ENCODE peak calls at places on chromosomes 4 and X, in seven cellular contexts. W is mucosa of descending colon, C is sigmoid colon, U is colonic mucosa, D is prostate gland, J is fibroblast of lung, A is HCT116. B is an unnamed sample.

GRCh38 chr4:147174561-147174960 is 228.9 kb upstream of the TTC29 start:
- DNase-seq in U (no peak), J (peak), C (no peak), D (no peak), A (no peak), W (no peak), B (no peak)

GRCh38 chr4:158778065-158778711 is 9.4 kb downstream of the FNIP2 start:
- DNase-seq in J (no peak), U (no peak), A (no peak), C (no peak), W (no peak), D (no peak), B (no peak)

GRCh38 chr4:121462660-121463261 is 81.9 kb upstream of the QRFPR start:
- DNase-seq in C (no peak), W (no peak), U (peak), A (peak), J (peak), D (peak), B (peak)

GRCh38 chr4:114642173-114642780 is 43.7 kb downstream of the UGT8 start:
- DNase-seq in J (no peak), D (no peak), W (no peak), A (no peak), C (no peak), U (no peak), B (no peak)

GRCh38 chr4:149531861-149532260 is 283.8 kb downstream of the IQCM start:
- DNase-seq in W (no peak), A (no peak), D (no peak), J (peak), C (no peak), U (no peak), B (no peak)

GRCh38 chr4:181821039-181822004 is 421.9 kb upstream of the TENM3 start:
- DNase-seq in D (no peak), W (no peak), C (no peak), U (no peak), A (no peak), J (peak), B (no peak)

GRCh38 chr4:147370473-147370872 is 110.4 kb upstream of the EDNRA start:
- DNase-seq in D (no peak), U (no peak), J (no peak), C (no peak), A (no peak), W (no peak), B (no peak)

GRCh38 chr4:113447061-113447460 is 314.5 kb downstream of the CAMK2D start:
- DNase-seq in J (peak), W (no peak), D (no peak), A (no peak), C (no peak), U (no peak), B (no peak)

GRCh38 chrX:50081282-50081955 is 119.4 kb downstream of the AKAP4 start:
- DNase-seq in W (peak), J (peak), A (no peak), D (peak), U (peak), C (no peak), B (no peak)

GRCh38 chrX:53950130-53950733 is 94.0 kb downstream of the PHF8 start:
- DNase-seq in D (no peak), A (no peak), W (no peak), J (no peak), U (no peak), C (no peak), B (no peak)

GRCh38 chrX:115940888-115941332 is 229.6 kb upstream of the AGTR2 start:
- DNase-seq in W (no peak), J (peak), A (no peak), U (peak), D (no peak), C (peak), B (no peak)

GRCh38 chr4:76219299-76220055 is 5.9 kb upstream of the SCARB2 start:
- DNase-seq in A (no peak), U (no peak), W (no peak), D (no peak), J (peak), C (no peak), B (peak)

GRCh38 chr4:119300072-119300387 is 21.9 kb downstream of the FABP2 start:
- DNase-seq in C (peak), D (peak), U (peak), A (no peak), J (peak), W (peak), B (no peak)

GRCh38 chr4:8277356-8278008 is 7.9 kb downstream of the HTRA3 start:
- DNase-seq in W (peak), U (no peak), D (no peak), A (no peak), J (no peak), C (peak), B (no peak)

GRCh38 chrX:134727363-134727762 is 69.1 kb upstream of the PLAC1 start:
- DNase-seq in C (no peak), U (no peak), J (no peak), D (no peak), A (no peak), W (no peak), B (no peak)

GRCh38 chrX:153941331-153942252 is 2.9 kb downstream of the RENBP start:
- DNase-seq in U (no peak), J (no peak), C (no peak), D (no peak), A (no peak), W (no peak), B (no peak)

GRCh38 chr4:155582971-155583437 is 83.6 kb upstream of the GUCY1A1 start:
- DNase-seq in D (no peak), U (no peak), A (no peak), W (no peak), C (no peak), J (peak), B (no peak)

DNA sequence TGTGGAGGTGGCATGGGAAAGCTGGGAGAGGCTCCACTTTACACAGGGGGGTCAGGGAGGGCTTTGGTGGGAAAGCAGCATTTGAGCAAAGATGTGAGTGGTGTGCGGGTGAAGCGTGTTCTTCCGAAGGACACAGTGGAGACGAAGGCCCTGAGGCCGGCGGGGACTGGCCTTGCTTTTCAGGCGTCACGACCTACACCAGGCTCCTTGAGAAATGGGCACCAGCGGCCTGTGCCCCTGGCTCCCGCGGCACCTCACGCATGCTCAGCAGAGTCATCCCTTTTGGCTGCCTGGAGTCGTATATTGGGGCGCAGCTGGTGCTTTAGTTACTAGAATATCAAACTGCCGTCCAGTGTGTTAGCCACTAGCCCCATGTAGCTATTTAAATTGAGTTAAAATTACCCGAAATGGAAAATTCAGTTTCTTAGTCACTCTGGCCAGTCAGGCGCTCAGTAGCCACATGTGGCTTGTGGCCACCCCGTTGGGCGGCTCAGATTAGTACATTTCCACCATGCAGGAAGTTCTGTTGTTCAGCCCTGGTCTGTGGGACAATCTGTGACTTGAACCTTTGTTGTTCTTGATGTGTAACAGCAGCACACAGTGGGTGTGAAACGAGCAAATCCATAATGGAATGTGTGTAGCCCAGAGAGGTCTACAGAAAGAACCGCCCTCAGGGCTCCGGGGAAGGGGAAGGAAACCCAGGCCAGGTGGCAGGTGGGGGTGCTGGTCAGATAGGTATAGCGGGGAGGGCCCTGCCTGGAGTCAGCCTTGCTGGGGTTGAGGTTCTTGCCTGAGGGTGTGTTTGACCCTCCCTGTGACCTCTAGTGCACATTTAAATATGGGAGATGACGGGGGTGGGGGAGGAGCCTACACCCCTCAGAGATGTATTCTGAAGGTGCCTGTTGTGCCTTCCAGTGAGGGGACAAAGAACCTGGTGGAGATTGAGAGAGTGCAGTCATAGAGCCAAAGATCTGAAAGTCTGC is 30.4 kb downstream of the TBC1D14 start:
- DNase-seq in W (no peak), U (no peak), C (no peak), D (no peak), J (no peak), A (no peak), B (no peak)
- H3K4me3 ChIP-seq in W (no peak), U (no peak), C (no peak), D (no peak), J (no peak), A (no peak), B (no peak)

GRCh38 chr4:53534684-53535083 is 56.6 kb downstream of the LNX1 start:
- DNase-seq in D (no peak), J (no peak), C (no peak), U (no peak), W (no peak), A (no peak), B (no peak)

GRCh38 chr4:53532521-53532920 is 58.8 kb downstream of the LNX1 start:
- DNase-seq in J (no peak), A (no peak), C (no peak), W (no peak), D (no peak), U (no peak), B (no peak)

GRCh38 chr4:53535567-53535966 is 55.7 kb downstream of the LNX1 start:
- DNase-seq in U (no peak), J (no peak), D (no peak), C (no peak), A (no peak), W (no peak), B (no peak)

GRCh38 chr4:53537606-53538005 is 53.7 kb downstream of the LNX1 start:
- DNase-seq in U (peak), C (no peak), J (no peak), A (no peak), W (no peak), D (no peak), B (no peak)

GRCh38 chr4:53536328-53536727 is 55.0 kb downstream of the LNX1 start:
- DNase-seq in W (no peak), C (no peak), A (no peak), J (no peak), D (no peak), U (no peak), B (no peak)
- H3K4me3 ChIP-seq in W (no peak), C (no peak), A (no peak), J (no peak), D (no peak), U (no peak), B (no peak)

GRCh38 chr4:6309755-6310154 is 40.1 kb downstream of the WFS1 start:
- DNase-seq in C (no peak), U (no peak), A (no peak), J (no peak), D (no peak), W (no peak), B (no peak)
- H3K4me3 ChIP-seq in C (no peak), U (no peak), A (no peak), J (no peak), D (peak), W (no peak), B (no peak)

GRCh38 chrX:151871244-151871643 is 41.4 kb upstream of the MAGEA4 start:
- DNase-seq in U (no peak), W (no peak), A (peak), D (no peak), C (no peak), J (peak), B (peak)
- H3K4me3 ChIP-seq in U (no peak), W (no peak), A (no peak), D (no peak), C (no peak), J (no peak), B (no peak)

GRCh38 chrX:2928127-2928582 is 984 bp downstream of the ARSD start:
- DNase-seq in C (peak), W (peak), U (peak), A (no peak), J (no peak), D (peak), B (no peak)
- H3K4me3 ChIP-seq in C (peak), W (no peak), U (peak), A (peak), J (peak), D (peak), B (peak)

DNA sequence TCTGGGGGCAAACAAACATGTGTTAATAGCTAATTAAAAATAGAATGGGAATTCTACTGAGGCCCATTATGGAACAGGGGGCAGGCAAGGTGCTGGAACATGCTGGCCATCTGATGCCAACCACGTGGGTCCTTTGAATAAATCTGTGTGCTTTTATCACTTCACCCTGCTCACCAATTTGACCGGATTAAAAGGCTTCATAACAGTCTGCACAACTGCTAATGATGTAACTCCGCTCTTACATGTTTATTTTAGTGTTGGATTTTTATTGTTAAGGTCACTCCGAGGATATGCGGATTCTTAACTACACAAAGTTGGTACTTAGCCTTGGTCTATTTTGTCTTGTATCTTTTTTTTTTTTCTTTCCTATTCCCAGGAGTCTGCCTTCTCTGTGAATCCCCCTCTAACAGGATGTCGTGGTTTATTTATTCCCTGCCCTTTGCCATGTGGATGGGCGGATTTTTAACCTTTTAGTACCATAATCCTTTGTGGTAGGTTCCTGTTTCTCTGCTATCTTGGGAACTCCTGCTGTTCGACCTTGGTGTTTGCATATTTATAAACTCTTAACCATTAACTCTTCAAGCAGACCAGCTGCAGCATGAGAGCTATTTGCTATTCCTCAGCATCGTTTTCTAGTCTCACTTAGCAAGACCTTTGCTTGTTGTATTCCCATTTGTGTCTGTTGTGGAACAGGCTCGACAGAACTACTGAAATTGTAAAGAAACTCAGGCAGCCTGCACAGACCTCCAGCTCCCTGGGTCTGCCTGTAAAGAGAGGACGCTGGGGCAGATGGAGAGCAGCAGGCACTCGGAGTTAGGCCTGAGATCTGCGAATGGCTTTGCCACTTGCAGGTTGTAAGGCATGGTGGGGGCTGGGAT is 38.0 kb downstream of the TRIM2 start:
- DNase-seq in J (peak), D (no peak), U (peak), W (no peak), A (no peak), C (no peak), B (no peak)
- H3K4me3 ChIP-seq in J (no peak), D (no peak), U (no peak), W (no peak), A (no peak), C (no peak), B (no peak)

GRCh38 chrX:107716045-107716684 is 59.4 kb downstream of the TSC22D3 start:
- DNase-seq in W (peak), A (no peak), U (no peak), D (no peak), J (no peak), C (no peak), B (no peak)

GRCh38 chrX:107712231-107713204 is 63.1 kb downstream of the TSC22D3 start:
- DNase-seq in J (peak), C (peak), A (no peak), D (no peak), U (no peak), W (no peak), B (peak)

GRCh38 chrX:107715331-107716044 is 60.1 kb downstream of the TSC22D3 start:
- DNase-seq in D (no peak), U (no peak), A (no peak), C (no peak), W (no peak), J (no peak), B (no peak)

GRCh38 chrX:107713205-107714195 is 62.1 kb downstream of the TSC22D3 start:
- DNase-seq in C (peak), J (peak), U (no peak), D (no peak), W (no peak), A (no peak), B (no peak)

DNA sequence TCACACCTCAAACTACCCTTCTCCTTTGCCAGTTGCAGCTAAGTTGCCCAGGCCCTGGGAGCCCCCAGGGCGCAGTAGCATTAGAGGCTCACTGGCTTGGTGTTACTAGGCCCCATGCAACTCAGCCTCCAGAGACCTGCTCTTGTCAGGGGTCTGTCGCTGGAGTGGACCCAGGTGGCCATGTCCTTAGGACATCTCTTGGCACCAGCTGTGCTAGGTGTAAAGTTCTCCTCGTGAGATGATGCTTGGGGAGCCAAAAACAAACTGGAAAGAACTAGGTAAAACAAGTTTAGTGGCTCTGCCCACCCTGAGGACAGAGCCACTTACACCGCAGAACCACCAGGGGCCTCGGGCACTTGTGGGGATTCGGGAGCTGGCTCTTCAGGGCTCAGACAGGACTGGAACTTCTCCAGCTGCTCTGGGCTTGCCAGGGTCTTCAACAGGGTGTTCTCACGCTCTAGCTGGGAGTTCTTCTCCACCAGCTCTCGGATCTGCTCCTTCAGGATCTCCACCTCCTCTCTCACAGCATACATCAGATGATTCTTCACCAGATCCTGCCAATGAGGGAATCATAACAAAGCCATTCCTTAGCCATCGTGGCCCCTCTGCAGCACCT is 61.3 kb downstream of the TSC22D3 start:
- DNase-seq in C (no peak), J (peak), U (no peak), W (no peak), D (no peak), A (no peak), B (no peak)
- H3K4me3 ChIP-seq in C (peak), J (no peak), U (no peak), W (no peak), D (peak), A (no peak), B (peak)

B was measured in skeletal muscle cell.